ENCODE peak calls at places on chromosomes 6 and 20, in ten cellular contexts. P, W, U, C, B, J, R, I, T and Q are unnamed samples. For H3K4me1, the result is how much of the 10 kb centered on the place peaks cover.

GRCh38 chr6:112039431-112039770 is 14.5 kb upstream of the CCN6 start:
- DNase-seq in P (no peak), R (no peak), C (no peak), I (no peak), T (no peak), B (no peak), J (no peak), W (no peak), U (no peak), Q (no peak)

GRCh38 chr20:37804584-37805566 is 98.1 kb upstream of the VSTM2L start:
- DNase-seq in B (no peak), P (no peak), R (no peak), I (peak), J (no peak), C (no peak), W (no peak), T (no peak), U (no peak), Q (no peak)

GRCh38 chr20:63129991-63130653 is 85.8 kb downstream of the YTHDF1 start:
- DNase-seq in T (no peak), P (no peak), B (peak), C (no peak), U (no peak), W (no peak), I (no peak), J (no peak), R (peak), Q (peak)

GRCh38 chr20:37202267-37202943 is 23.1 kb upstream of the MROH8 start:
- DNase-seq in I (peak), W (peak), B (no peak), T (no peak), J (peak), C (no peak), R (peak), U (peak), P (peak), Q (peak)

GRCh38 chr6:3118353-3119039 is at the start of gene BPHL:
- DNase-seq in U (peak), T (peak), J (peak), C (peak), I (peak), R (peak), B (peak), P (peak), W (peak), Q (peak)

GRCh38 chr6:159969204-159969912 is 476 bp downstream of the IGF2R start:
- DNase-seq in P (peak), W (no peak), J (peak), R (peak), B (peak), I (peak), T (peak), C (peak), U (peak), Q (peak)

GRCh38 chr6:143068001-143068400 is 7.3 kb downstream of the AIG1 start:
- DNase-seq in I (no peak), J (no peak), R (no peak), W (no peak), C (no peak), B (no peak), P (no peak), T (no peak), U (no peak), Q (no peak)

GRCh38 chr6:151009576-151009975 is 144.1 kb downstream of the MTHFD1L start:
- DNase-seq in B (no peak), W (no peak), J (no peak), C (no peak), P (no peak), T (no peak), R (no peak), I (no peak), U (no peak), Q (no peak)

GRCh38 chr20:23116301-23117089 is 30.4 kb upstream of the CD93 start:
- DNase-seq in J (peak), W (no peak), I (no peak), C (no peak), U (no peak), R (no peak), T (no peak), P (no peak), B (no peak), Q (peak)

GRCh38 chr6:74409447-74409846 is 713.4 kb downstream of the CD109 start:
- DNase-seq in C (no peak), T (no peak), B (no peak), P (no peak), W (peak), R (no peak), I (no peak), U (peak), J (peak), Q (no peak)

GRCh38 chr6:9116026-9116425 is 680.7 kb upstream of the SLC35B3 start:
- DNase-seq in C (no peak), I (no peak), J (peak), U (no peak), R (no peak), B (no peak), P (no peak), T (no peak), W (no peak), Q (no peak)

GRCh38 chr6:5138995-5139827 is 54.1 kb downstream of the PPP1R3G start:
- DNase-seq in J (no peak), R (no peak), W (no peak), C (no peak), P (no peak), I (no peak), T (no peak), B (no peak), U (no peak), Q (no peak)

GRCh38 chr6:7697820-7698623 is 27.9 kb upstream of the BMP6 start:
- DNase-seq in U (peak), C (peak), P (no peak), T (peak), I (peak), B (peak), R (peak), J (peak), W (no peak), Q (peak)

GRCh38 chr6:129133770-129134192 is 250.8 kb downstream of the LAMA2 start:
- DNase-seq in I (no peak), J (peak), R (no peak), T (no peak), P (no peak), U (no peak), W (no peak), B (no peak), C (no peak), Q (no peak)

GRCh38 chr20:4728121-4728520 is 6.4 kb downstream of the PRND start:
- DNase-seq in R (no peak), I (no peak), W (no peak), B (no peak), C (no peak), U (no peak), P (no peak), T (no peak), J (peak), Q (no peak)

GRCh38 chr6:33276864-33277662 is at the start of gene B3GALT4:
- DNase-seq in W (no peak), T (peak), R (peak), C (peak), J (peak), U (peak), B (peak), I (peak), P (peak), Q (peak)

GRCh38 chr6:96834070-96834469 is 3.2 kb downstream of the GPR63 start:
- DNase-seq in R (no peak), T (no peak), U (no peak), W (no peak), P (no peak), J (no peak), C (no peak), I (no peak), B (no peak), Q (no peak)

GRCh38 chr6:17237246-17237645 is 43.9 kb upstream of the RBM24 start:
- DNase-seq in J (peak), W (no peak), B (no peak), U (no peak), R (no peak), C (no peak), T (no peak), I (no peak), P (no peak), Q (no peak)

GRCh38 chr6:132962936-132963579 is 148.7 kb downstream of the RPS12 start:
- DNase-seq in C (peak), R (peak), U (peak), T (peak), W (peak), J (peak), P (peak), B (peak), I (peak), Q (peak)

GRCh38 chr6:3808759-3809514 is 40.2 kb upstream of the FAM50B start:
- DNase-seq in P (no peak), U (peak), C (peak), R (peak), T (peak), W (peak), I (peak), B (no peak), J (peak), Q (peak)

GRCh38 chr6:41049548-41049947 is 3.5 kb upstream of the APOBEC2 start:
- DNase-seq in P (no peak), T (peak), U (no peak), B (no peak), W (no peak), R (no peak), C (no peak), J (no peak), I (no peak), Q (no peak)

GRCh38 chr6:41051873-41052272 is 1.1 kb upstream of the APOBEC2 start:
- DNase-seq in T (no peak), J (no peak), B (no peak), C (no peak), I (no peak), U (no peak), W (no peak), P (no peak), R (no peak), Q (no peak)

GRCh38 chr6:41055149-41055548 is 2.1 kb downstream of the APOBEC2 start:
- DNase-seq in T (peak), U (no peak), B (no peak), J (peak), R (no peak), I (no peak), W (no peak), C (no peak), P (no peak), Q (no peak)

GRCh38 chr6:41049955-41050354 is 3.0 kb upstream of the APOBEC2 start:
- DNase-seq in R (no peak), I (no peak), C (no peak), T (no peak), J (no peak), P (no peak), U (no peak), B (no peak), W (no peak), Q (no peak)

DNA sequence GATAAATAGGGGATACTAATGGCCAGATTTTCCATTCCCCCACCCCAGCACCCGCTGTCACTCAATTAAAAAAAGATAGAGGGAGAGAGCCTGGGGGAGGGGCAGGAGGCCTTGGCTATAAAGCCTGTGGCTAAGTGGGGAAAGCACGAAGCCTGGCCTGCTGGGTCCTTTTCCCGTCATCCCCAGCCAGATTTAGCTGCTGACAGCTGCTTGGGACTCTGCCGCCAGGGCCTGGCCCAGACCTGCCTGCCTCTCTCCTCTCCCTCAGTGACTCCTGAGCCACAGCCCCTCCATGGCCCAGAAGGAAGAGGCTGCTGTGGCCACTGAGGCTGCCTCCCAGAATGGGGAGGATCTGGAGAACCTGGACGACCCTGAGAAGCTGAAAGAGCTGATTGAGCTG is at the start of gene APOBEC2:
- DNase-seq in W (no peak), U (no peak), J (no peak), T (peak), C (no peak), I (no peak), B (peak), P (no peak), R (no peak), Q (peak)
- H3K4me3 ChIP-seq in W (no peak), U (no peak), J (no peak), T (peak), C (no peak), I (no peak), B (peak), P (no peak), R (no peak), Q (no peak)

GRCh38 chr6:127349980-127350379 is 6.6 kb upstream of the ECHDC1 start:
- DNase-seq in R (no peak), W (no peak), C (no peak), T (no peak), B (no peak), P (no peak), U (no peak), I (no peak), J (no peak), Q (no peak)

GRCh38 chr6:127345521-127345920 is 2.1 kb upstream of the ECHDC1 start:
- DNase-seq in W (peak), B (no peak), J (no peak), I (no peak), T (no peak), U (no peak), C (no peak), P (no peak), R (no peak), Q (no peak)

GRCh38 chr6:127346512-127346911 is 3.1 kb upstream of the ECHDC1 start:
- DNase-seq in U (no peak), J (no peak), W (no peak), C (no peak), P (no peak), R (no peak), T (no peak), B (no peak), I (no peak), Q (no peak)

GRCh38 chr6:127348046-127348661 is 4.7 kb upstream of the ECHDC1 start:
- DNase-seq in I (no peak), P (no peak), B (no peak), U (no peak), J (no peak), R (peak), W (no peak), C (no peak), T (no peak), Q (no peak)

GRCh38 chr6:127347188-127347587 is 3.8 kb upstream of the ECHDC1 start:
- DNase-seq in B (no peak), R (no peak), J (no peak), P (no peak), W (no peak), I (no peak), T (no peak), C (no peak), U (no peak), Q (no peak)
- H3K4me1 ChIP-seq in B (under half), R (under half), J (under half), P (under half), W (under half), I (under half), T (under half), C (under half), U (under half), Q (under half)

DNA sequence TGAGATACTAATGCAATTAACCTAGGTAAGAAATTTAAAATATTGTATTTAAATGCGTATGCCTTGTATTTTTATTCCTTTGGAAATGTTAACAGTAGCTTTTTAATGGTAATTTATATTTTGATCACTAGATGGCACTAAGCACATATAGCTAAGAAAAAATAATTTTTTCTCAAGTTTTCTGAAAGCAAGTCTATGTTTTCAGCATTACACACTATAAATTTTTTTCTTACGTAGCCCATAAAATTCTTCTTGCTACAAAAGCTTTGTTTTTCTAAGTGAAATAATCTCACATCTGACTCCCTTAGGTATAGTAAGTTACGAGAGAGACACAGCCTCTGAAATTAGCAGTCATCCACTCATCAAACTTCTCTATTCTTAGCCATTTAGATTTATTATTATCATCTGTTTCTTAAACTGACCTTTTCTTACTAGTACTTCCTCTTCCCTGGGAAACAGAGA is 35.7 kb downstream of the TSPYL4 start:
- DNase-seq in P (no peak), B (no peak), C (no peak), I (no peak), U (no peak), T (no peak), R (no peak), J (peak), W (no peak), Q (no peak)
- TF ChIP-seq POLR2A in P (no peak), B (no peak), C (no peak), I (no peak), U (no peak), T (no peak), R (no peak), J (no peak), W (no peak), Q (no peak)

DNA sequence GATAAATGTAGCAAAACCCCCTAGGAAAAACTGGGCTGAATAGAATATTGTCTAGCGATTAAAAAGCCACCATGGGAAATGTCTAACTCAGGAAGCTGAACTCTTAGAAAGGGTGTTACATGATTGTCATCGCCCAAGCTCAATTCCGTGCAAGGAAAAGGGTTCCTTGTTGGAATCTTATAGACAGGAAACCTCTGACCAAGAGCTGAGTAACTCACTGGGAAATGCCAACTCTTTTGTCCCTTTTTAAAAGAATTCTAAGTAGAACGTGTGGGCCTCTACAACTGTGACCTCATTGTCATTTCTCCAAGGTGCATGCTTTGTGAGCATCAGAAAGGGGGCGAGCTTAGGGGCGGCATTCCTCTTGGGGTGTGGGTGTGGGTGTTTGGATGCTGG is 88.1 kb downstream of the SYNJ2 start:
- DNase-seq in J (peak), R (no peak), T (no peak), U (no peak), B (no peak), P (no peak), C (no peak), W (no peak), I (no peak), Q (no peak)
- H3K4me3 ChIP-seq in J (no peak), R (no peak), T (no peak), U (no peak), B (no peak), P (no peak), C (no peak), W (no peak), I (no peak), Q (no peak)

GRCh38 chr6:149150999-149151398 is 166.5 kb upstream of the TAB2 start:
- DNase-seq in R (no peak), T (no peak), W (no peak), P (no peak), C (no peak), B (no peak), I (no peak), U (no peak), J (no peak), Q (no peak)

GRCh38 chr6:149147939-149148718 is 169.4 kb upstream of the TAB2 start:
- DNase-seq in W (no peak), T (no peak), C (no peak), U (no peak), I (no peak), P (no peak), B (no peak), R (no peak), J (no peak), Q (no peak)

GRCh38 chr6:149149682-149150081 is 167.8 kb upstream of the TAB2 start:
- DNase-seq in J (no peak), B (no peak), C (no peak), U (no peak), P (no peak), T (no peak), W (no peak), R (no peak), I (no peak), Q (no peak)

GRCh38 chr6:149150301-149150700 is 167.2 kb upstream of the TAB2 start:
- DNase-seq in P (no peak), C (no peak), T (no peak), B (no peak), J (no peak), I (no peak), W (no peak), R (no peak), U (no peak), Q (no peak)

DNA sequence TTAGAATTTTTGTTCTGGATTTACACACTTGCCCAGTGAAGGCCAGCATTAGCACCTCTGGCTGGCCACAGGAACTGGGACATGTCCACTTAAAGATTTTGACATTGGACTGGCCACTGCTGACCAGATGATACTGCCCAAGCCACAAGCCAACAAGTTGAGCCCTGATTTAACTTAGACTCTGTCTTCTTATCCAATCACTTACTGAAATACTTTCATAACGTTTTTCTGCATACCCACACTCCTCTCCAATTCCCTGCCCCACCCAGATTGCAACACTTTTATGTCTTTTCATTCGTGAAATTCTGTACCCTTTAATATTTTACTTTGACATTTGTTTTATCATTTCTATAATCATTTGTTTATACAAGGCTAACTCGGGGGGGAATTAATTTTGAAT is 170.3 kb upstream of the TAB2 start:
- DNase-seq in P (no peak), C (no peak), W (no peak), U (no peak), R (no peak), T (no peak), I (no peak), B (no peak), J (no peak), Q (no peak)
- H3K4me1 ChIP-seq in P (under half), C (under half), W (under half), U (under half), R (under half), T (under half), I (under half), B (under half), J (under half), Q (under half)

GRCh38 chr6:98775205-98775604 is 59.2 kb upstream of the POU3F2 start:
- DNase-seq in C (no peak), I (no peak), U (no peak), W (no peak), J (no peak), P (no peak), T (no peak), B (no peak), R (no peak), Q (no peak)

GRCh38 chr6:98764378-98764911 is 69.9 kb upstream of the POU3F2 start:
- DNase-seq in P (no peak), R (no peak), B (no peak), U (no peak), T (no peak), C (no peak), W (no peak), I (no peak), J (peak), Q (no peak)

GRCh38 chr6:98769546-98769945 is 64.8 kb upstream of the POU3F2 start:
- DNase-seq in W (peak), T (no peak), R (no peak), P (no peak), J (peak), C (no peak), I (no peak), U (peak), B (no peak), Q (no peak)
- TF ChIP-seq POLR2A in W (no peak), T (no peak), R (no peak), P (no peak), J (no peak), C (no peak), I (no peak), U (no peak), B (no peak), Q (no peak)